ENCODE peak calls at places on chromosome 4, in four cellular contexts. L is DND-41, P is NB4, J is small intestine. T is an unnamed sample.

GRCh38 chr4:76024007-76024406 is 710 bp upstream of the CXCL10 start:
- DNase-seq in L (no peak), P (no peak), J (no peak), T (no peak)

GRCh38 chr4:5553801-5554200 is 154.6 kb downstream of the EVC2 start:
- DNase-seq in L (no peak), P (no peak), J (no peak), T (no peak)

GRCh38 chr4:17580969-17581368 is 4.0 kb downstream of the LAP3 start:
- DNase-seq in L (no peak), P (no peak), J (no peak), T (no peak)

GRCh38 chr4:3360741-3361140 is 67.9 kb downstream of the RGS12 start:
- DNase-seq in L (no peak), P (no peak), J (no peak), T (no peak)

GRCh38 chr4:48898733-48899431 is 7.7 kb downstream of the OCIAD2 start:
- DNase-seq in L (no peak), P (peak), J (no peak), T (no peak)

GRCh38 chr4:21768349-21769310 is 179.9 kb downstream of the KCNIP4 start:
- DNase-seq in L (peak), P (peak), J (peak), T (peak)

GRCh38 chr4:5027366-5027765 is 8.1 kb upstream of the CYTL1 start:
- DNase-seq in L (peak), P (peak), J (no peak), T (peak)

GRCh38 chr4:110183058-110183457 is 15.4 kb downstream of the ELOVL6 start:
- DNase-seq in L (no peak), P (no peak), J (no peak), T (no peak)

GRCh38 chr4:84698962-84699671 is 116.2 kb downstream of the CDS1 start:
- DNase-seq in L (no peak), P (peak), J (peak), T (no peak)

GRCh38 chr4:6548201-6548881 is 26.6 kb upstream of the MAN2B2 start:
- DNase-seq in L (no peak), P (peak), J (peak), T (no peak)

GRCh38 chr4:161252520-161253141 is 911.2 kb downstream of the FSTL5 start:
- DNase-seq in L (no peak), P (peak), J (peak), T (peak)

GRCh38 chr4:124854968-124855367 is 142.4 kb upstream of the ANKRD50 start:
- DNase-seq in L (no peak), P (no peak), J (no peak), T (no peak)

GRCh38 chr4:150533673-150534072 is 48.3 kb upstream of the MAB21L2 start:
- DNase-seq in L (no peak), P (no peak), J (no peak), T (no peak)

GRCh38 chr4:121791481-121791880 is 9.6 kb upstream of the EXOSC9 start:
- DNase-seq in L (no peak), P (no peak), J (no peak), T (no peak)

GRCh38 chr4:152997771-152998487 is 61.8 kb downstream of the FHDC1 start:
- DNase-seq in L (no peak), P (no peak), J (peak), T (no peak)

GRCh38 chr4:112515278-112516075 is 503 bp downstream of the NEUROG2 start:
- DNase-seq in L (no peak), P (peak), J (peak), T (peak)

GRCh38 chr4:122854444-122854843 is 27.8 kb downstream of the FGF2 start:
- DNase-seq in L (no peak), P (no peak), J (no peak), T (no peak)

GRCh38 chr4:180164799-180165198 is 2078.4 kb upstream of the TENM3 start:
- DNase-seq in L (no peak), P (no peak), J (no peak), T (no peak)

GRCh38 chr4:61994036-61994435 is 793.9 kb downstream of the ADGRL3 start:
- DNase-seq in L (no peak), P (no peak), J (no peak), T (no peak)

GRCh38 chr4:140076307-140076706 is 77.7 kb downstream of the MAML3 start:
- DNase-seq in L (peak), P (no peak), J (no peak), T (peak)

GRCh38 chr4:153555730-153556440 is 89.7 kb downstream of the TMEM131L start:
- DNase-seq in L (no peak), P (no peak), J (no peak), T (no peak)

GRCh38 chr4:88360256-88360655 is 18.4 kb upstream of the HERC6 start:
- DNase-seq in L (no peak), P (no peak), J (no peak), T (no peak)

GRCh38 chr4:67106846-67107467 is 438.3 kb downstream of the CENPC start:
- DNase-seq in L (no peak), P (no peak), J (no peak), T (no peak)

GRCh38 chr4:80507507-80507906 is 172.0 kb downstream of the CFAP299 start:
- DNase-seq in L (no peak), P (no peak), J (no peak), T (no peak)

GRCh38 chr4:3429651-3430050 is 12.1 kb upstream of the HGFAC start:
- DNase-seq in L (no peak), P (no peak), J (no peak), T (no peak)

GRCh38 chr4:123564758-123565346 is 168.3 kb downstream of the SPRY1 start:
- DNase-seq in L (peak), P (peak), J (peak), T (peak)

GRCh38 chr4:96016615-96017299 is 176.9 kb downstream of the PDHA2 start:
- DNase-seq in L (no peak), P (peak), J (no peak), T (no peak)

GRCh38 chr4:106551724-106552123 is 183.1 kb upstream of the GIMD1 start:
- DNase-seq in L (no peak), P (no peak), J (no peak), T (no peak)

GRCh38 chr4:78207951-78208350 is 150.8 kb downstream of the FRAS1 start:
- DNase-seq in L (peak), P (no peak), J (no peak), T (no peak)

GRCh38 chr4:153038493-153039311 is 102.6 kb downstream of the FHDC1 start:
- DNase-seq in L (no peak), P (no peak), J (no peak), T (no peak)

GRCh38 chr4:158833602-158834001 is 64.8 kb downstream of the FNIP2 start:
- DNase-seq in L (no peak), P (no peak), J (no peak), T (no peak)

GRCh38 chr4:18401435-18401834 is 379.9 kb upstream of the LCORL start:
- DNase-seq in L (no peak), P (no peak), J (peak), T (no peak)

GRCh38 chr4:7336732-7337131 is 98.0 kb downstream of the PSAPL1 start:
- DNase-seq in L (no peak), P (no peak), J (no peak), T (no peak)

GRCh38 chr4:7075962-7076693 is 8.3 kb upstream of the GRPEL1 start:
- DNase-seq in L (no peak), P (no peak), J (no peak), T (no peak)

DNA sequence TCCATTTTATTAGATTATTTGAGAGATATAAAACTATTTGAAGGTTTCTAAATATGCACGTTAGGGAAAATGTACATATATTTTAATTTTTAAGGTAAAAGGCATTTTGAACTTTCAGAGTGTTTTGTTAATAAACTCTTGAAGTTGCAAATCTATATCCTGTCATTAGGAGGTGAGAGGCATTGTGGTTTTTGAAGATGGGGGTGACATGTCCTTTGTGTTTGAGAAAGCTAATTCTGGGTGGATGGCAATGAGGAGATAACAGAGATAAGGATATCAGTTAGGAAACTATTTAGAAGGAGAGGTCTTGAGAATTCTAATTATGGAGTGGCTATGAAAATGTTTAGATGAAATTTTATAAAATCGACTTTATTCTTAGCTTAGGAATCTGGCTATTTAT is 6.1 kb downstream of the STIM2 start:
- DNase-seq in L (no peak), P (no peak), J (no peak), T (no peak)
- H3K4me3 ChIP-seq in L (no peak), P (no peak), J (no peak), T (no peak)

GRCh38 chr4:156946508-156947197 is 24.9 kb downstream of the PDGFC start:
- DNase-seq in L (no peak), P (no peak), J (no peak), T (no peak)

GRCh38 chr4:156948738-156949137 is 22.9 kb downstream of the PDGFC start:
- DNase-seq in L (no peak), P (no peak), J (no peak), T (no peak)

GRCh38 chr4:156949373-156949814 is 22.2 kb downstream of the PDGFC start:
- DNase-seq in L (no peak), P (no peak), J (no peak), T (no peak)

GRCh38 chr4:156950090-156950489 is 21.5 kb downstream of the PDGFC start:
- DNase-seq in L (no peak), P (no peak), J (no peak), T (no peak)

DNA sequence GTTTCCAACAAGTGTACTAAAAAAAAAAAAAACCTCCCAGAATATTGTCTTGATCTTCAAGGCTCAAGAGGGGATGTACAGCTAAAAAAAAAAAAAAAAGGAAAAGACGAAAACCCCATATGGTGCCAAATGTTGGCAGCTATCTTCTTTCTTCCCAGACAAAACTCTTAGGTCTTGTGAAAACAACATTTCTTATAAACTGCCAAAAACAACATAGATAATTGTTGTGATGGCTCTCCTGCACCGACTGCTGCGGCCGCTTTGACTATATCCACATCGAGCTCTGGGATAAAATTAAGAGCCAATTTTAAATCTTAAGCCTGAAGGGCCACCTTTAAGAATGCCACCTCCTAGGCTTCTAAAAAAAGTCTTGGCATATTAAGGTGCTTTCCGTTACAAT is 23.5 kb downstream of the PDGFC start:
- DNase-seq in L (no peak), P (no peak), J (no peak), T (no peak)
- H3K4me3 ChIP-seq in L (no peak), P (no peak), J (no peak), T (no peak)

GRCh38 chr4:2306773-2307410 is 45.0 kb upstream of the MXD4 start:
- DNase-seq in L (no peak), P (peak), J (no peak), T (no peak)
- H3K4me3 ChIP-seq in L (no peak), P (no peak), J (no peak), T (no peak)

GRCh38 chr4:186669735-186670134 is 53.9 kb downstream of the FAT1 start:
- DNase-seq in L (no peak), P (no peak), J (no peak), T (no peak)
- H3K4me3 ChIP-seq in L (no peak), P (no peak), J (no peak), T (no peak)

GRCh38 chr4:171817026-171817425 is 3.8 kb downstream of the GALNTL6 start:
- DNase-seq in L (no peak), P (no peak), J (no peak), T (no peak)

GRCh38 chr4:171814545-171814944 is 1.3 kb downstream of the GALNTL6 start:
- DNase-seq in L (no peak), P (no peak), J (no peak), T (no peak)

GRCh38 chr4:171812377-171813194 is 618 bp upstream of the GALNTL6 start:
- DNase-seq in L (no peak), P (no peak), J (peak), T (no peak)

GRCh38 chr4:171809854-171810253 is 3.4 kb upstream of the GALNTL6 start:
- DNase-seq in L (no peak), P (no peak), J (no peak), T (no peak)

GRCh38 chr4:171813195-171813955 is at the start of gene GALNTL6:
- DNase-seq in L (no peak), P (no peak), J (peak), T (no peak)
- H3K4me3 ChIP-seq in L (no peak), P (no peak), J (no peak), T (no peak)

GRCh38 chr4:126779446-126780166 is 853.2 kb upstream of the INTU start:
- DNase-seq in L (no peak), P (no peak), J (no peak), T (no peak)

GRCh38 chr4:126777649-126778048 is 855.1 kb upstream of the INTU start:
- DNase-seq in L (no peak), P (no peak), J (no peak), T (no peak)

GRCh38 chr4:126776361-126776760 is 856.4 kb upstream of the INTU start:
- DNase-seq in L (no peak), P (no peak), J (no peak), T (no peak)

GRCh38 chr4:126779001-126779400 is 853.8 kb upstream of the INTU start:
- DNase-seq in L (no peak), P (no peak), J (no peak), T (no peak)

GRCh38 chr4:126778348-126778747 is 854.4 kb upstream of the INTU start:
- DNase-seq in L (no peak), P (peak), J (no peak), T (peak)
- H3K4me3 ChIP-seq in L (no peak), P (no peak), J (no peak), T (no peak)

GRCh38 chr4:53937918-53938317 is 126.5 kb downstream of the CHIC2 start:
- DNase-seq in L (no peak), P (no peak), J (no peak), T (no peak)
- H3K4me3 ChIP-seq in L (no peak), P (no peak), J (no peak), T (no peak)

T was measured in Jurkat, Clone E6-1.